ENCODE peak calls at places on chromosomes 11 and 22, in four cellular contexts. K is CD4-positive, alpha-beta T cell; L is sciatic nerve; S is NCI-H1048. I is an unnamed sample.

GRCh38 chr22:48709976-48710375 is 1117.7 kb downstream of the BRD1 start:
- DNase-seq in K (no peak), L (peak; percentile 30), S (no peak), I (no peak)

GRCh38 chr22:38455530-38456271 is 702 bp upstream of the KCNJ4 start:
- DNase-seq in K (no peak), L (no peak), S (no peak), I (no peak)

GRCh38 chr22:40668611-40669390 is 10.5 kb upstream of the MCHR1 start:
- DNase-seq in K (no peak), L (no peak), S (no peak), I (no peak)

GRCh38 chr11:128465946-128466688 is 121.2 kb downstream of the ETS1 start:
- DNase-seq in K (no peak), L (no peak), S (no peak), I (no peak)

GRCh38 chr11:43664295-43664694 is 16.2 kb upstream of the HSD17B12 start:
- DNase-seq in K (no peak), L (no peak), S (no peak), I (no peak)

GRCh38 chr22:43300891-43301676 is 42.1 kb downstream of the SCUBE1 start:
- DNase-seq in K (no peak), L (no peak), S (no peak), I (no peak)

GRCh38 chr11:128714881-128715280 is 21.0 kb downstream of the FLI1 start:
- DNase-seq in K (no peak), L (no peak), S (no peak), I (peak; percentile 34)

GRCh38 chr11:93080146-93080759 is 110.8 kb downstream of the MTNR1B start:
- DNase-seq in K (no peak), L (no peak), S (no peak), I (no peak)

GRCh38 chr11:76131142-76131541 is 75.2 kb downstream of the WNT11 start:
- DNase-seq in K (no peak), L (no peak), S (no peak), I (no peak)

GRCh38 chr11:68373189-68373809 is 60.9 kb downstream of the LRP5 start:
- DNase-seq in K (no peak), L (no peak), S (no peak), I (no peak)

GRCh38 chr11:16883179-16883578 is 131.0 kb downstream of the PLEKHA7 start:
- DNase-seq in K (no peak), L (no peak), S (no peak), I (peak; percentile 77)

GRCh38 chr11:134139873-134140331 is 71.0 kb downstream of the JAM3 start:
- DNase-seq in K (peak; percentile 6), L (peak; percentile 74), S (no peak), I (peak; percentile 12)

GRCh38 chr11:118933486-118933885 is 7.8 kb upstream of the BCL9L start:
- DNase-seq in K (no peak), L (no peak), S (no peak), I (no peak)

GRCh38 chr22:39880722-39881121 is 12.8 kb downstream of the ENTHD1 start:
- DNase-seq in K (no peak), L (no peak), S (no peak), I (no peak)

GRCh38 chr11:110130642-110131238 is 37.5 kb downstream of the ZC3H12C start:
- DNase-seq in K (no peak), L (no peak), S (no peak), I (peak; percentile 34)

GRCh38 chr11:46378811-46379482 is 2.5 kb upstream of the MDK start:
- DNase-seq in K (no peak), L (no peak), S (no peak), I (no peak)

GRCh38 chr11:13480198-13480597 is 15.6 kb downstream of the PTH start:
- DNase-seq in K (no peak), L (no peak), S (no peak), I (no peak)

GRCh38 chr22:26314171-26314570 is 114.9 kb upstream of the ASPHD2 start:
- DNase-seq in K (no peak), L (no peak), S (no peak), I (no peak)

GRCh38 chr22:26461188-26461810 is 22.3 kb downstream of the HPS4 start:
- DNase-seq in K (peak; percentile 22), L (peak; percentile 81), S (no peak), I (no peak)

GRCh38 chr11:8062781-8063257 is 18.2 kb upstream of the TUB start:
- DNase-seq in K (no peak), L (no peak), S (no peak), I (no peak)

GRCh38 chr11:117868815-117869642 is 7.4 kb downstream of the FXYD6 start:
- DNase-seq in K (no peak), L (no peak), S (no peak), I (no peak)

I was measured in epithelial cell of prostate.